ENCODE peak calls at places on chromosomes 12 and 14, in seven cellular contexts. J, Y, L, W, I, P and Q are unnamed samples.

GRCh38 chr14:64444140-64444539 is 21.2 kb upstream of the AKAP5 start:
- DNase-seq in J (no peak), Y (no peak), L (no peak), W (no peak), I (no peak), P (no peak), Q (no peak)

GRCh38 chr12:50017653-50018052 is 7.6 kb downstream of the RACGAP1 start:
- DNase-seq in J (no peak), Y (no peak), L (no peak), W (no peak), I (no peak), P (no peak), Q (no peak)

GRCh38 chr14:98177551-98177950 is 1094.4 kb downstream of the BCL11B start:
- DNase-seq in J (no peak), Y (no peak), L (no peak), W (no peak), I (no peak), P (no peak), Q (no peak)

GRCh38 chr14:52076334-52076733 is 7.5 kb upstream of the NID2 start:
- DNase-seq in J (no peak), Y (no peak), L (no peak), W (no peak), I (no peak), P (no peak), Q (no peak)

GRCh38 chr12:127342861-127343260 is 924.1 kb upstream of the TMEM132C start:
- DNase-seq in J (no peak), Y (no peak), L (no peak), W (no peak), I (no peak), P (no peak), Q (no peak)

GRCh38 chr14:97415907-97416306 is 618.7 kb downstream of the VRK1 start:
- DNase-seq in J (no peak), Y (no peak), L (no peak), W (no peak), I (no peak), P (no peak), Q (no peak)

GRCh38 chr12:6231359-6232268 is 31.4 kb downstream of the CD9 start:
- DNase-seq in J (no peak), Y (no peak), L (no peak), W (no peak), I (no peak), P (no peak), Q (no peak)

GRCh38 chr14:101539929-101540328 is 21.4 kb upstream of the DIO3 start:
- DNase-seq in J (no peak), Y (no peak), L (no peak), W (no peak), I (no peak), P (no peak), Q (no peak)

GRCh38 chr12:34599530-34600513 is 577.5 kb downstream of the ALG10 start:
- DNase-seq in J (no peak), Y (peak; percentile 32), L (no peak), W (no peak), I (no peak), P (peak; percentile 1), Q (no peak)

GRCh38 chr14:96863327-96863985 is 66.3 kb downstream of the VRK1 start:
- DNase-seq in J (no peak), Y (no peak), L (no peak), W (no peak), I (no peak), P (no peak), Q (no peak)

GRCh38 chr14:35814371-35815005 is 5.4 kb upstream of the RALGAPA1 start:
- DNase-seq in J (peak; percentile 68), Y (no peak), L (peak; percentile 77), W (peak; percentile 67), I (peak; percentile 63), P (peak; percentile 29), Q (no peak)

GRCh38 chr14:36424478-36425102 is 95.4 kb downstream of the NKX2-1 start:
- DNase-seq in J (no peak), Y (no peak), L (no peak), W (no peak), I (no peak), P (no peak), Q (no peak)

GRCh38 chr12:31931796-31932715 is 27.2 kb upstream of the RESF1 start:
- DNase-seq in J (no peak), Y (no peak), L (no peak), W (no peak), I (peak; percentile 29), P (no peak), Q (no peak)

GRCh38 chr14:88098128-88098527 is 93.2 kb downstream of the GPR65 start:
- DNase-seq in J (no peak), Y (no peak), L (no peak), W (no peak), I (no peak), P (no peak), Q (no peak)

GRCh38 chr14:58918066-58918465 is 270.4 kb upstream of the DAAM1 start:
- DNase-seq in J (no peak), Y (no peak), L (no peak), W (no peak), I (peak; percentile 10), P (no peak), Q (no peak)

GRCh38 chr14:70640938-70641547 is 673 bp upstream of the TTC9 start:
- DNase-seq in J (no peak), Y (peak; percentile 72), L (peak; percentile 61), W (peak; percentile 63), I (peak; percentile 47), P (no peak), Q (no peak)

GRCh38 chr14:39320318-39320717 is 86.6 kb downstream of the MIA2 start:
- DNase-seq in J (no peak), Y (no peak), L (no peak), W (no peak), I (no peak), P (no peak), Q (no peak)

GRCh38 chr12:47808049-47808448 is 11.7 kb downstream of the HDAC7 start:
- DNase-seq in J (no peak), Y (peak; percentile 83), L (peak; percentile 79), W (no peak), I (no peak), P (peak; percentile 40), Q (peak; percentile 66)

GRCh38 chr14:80847093-80847492 is 94.4 kb downstream of the CEP128 start:
- DNase-seq in J (no peak), Y (no peak), L (no peak), W (no peak), I (no peak), P (no peak), Q (no peak)

GRCh38 chr14:80844872-80845271 is 96.7 kb downstream of the CEP128 start:
- DNase-seq in J (no peak), Y (no peak), L (no peak), W (no peak), I (no peak), P (no peak), Q (no peak)

GRCh38 chr14:80845877-80846276 is 95.7 kb downstream of the CEP128 start:
- DNase-seq in J (no peak), Y (no peak), L (no peak), W (no peak), I (no peak), P (no peak), Q (no peak)

DNA sequence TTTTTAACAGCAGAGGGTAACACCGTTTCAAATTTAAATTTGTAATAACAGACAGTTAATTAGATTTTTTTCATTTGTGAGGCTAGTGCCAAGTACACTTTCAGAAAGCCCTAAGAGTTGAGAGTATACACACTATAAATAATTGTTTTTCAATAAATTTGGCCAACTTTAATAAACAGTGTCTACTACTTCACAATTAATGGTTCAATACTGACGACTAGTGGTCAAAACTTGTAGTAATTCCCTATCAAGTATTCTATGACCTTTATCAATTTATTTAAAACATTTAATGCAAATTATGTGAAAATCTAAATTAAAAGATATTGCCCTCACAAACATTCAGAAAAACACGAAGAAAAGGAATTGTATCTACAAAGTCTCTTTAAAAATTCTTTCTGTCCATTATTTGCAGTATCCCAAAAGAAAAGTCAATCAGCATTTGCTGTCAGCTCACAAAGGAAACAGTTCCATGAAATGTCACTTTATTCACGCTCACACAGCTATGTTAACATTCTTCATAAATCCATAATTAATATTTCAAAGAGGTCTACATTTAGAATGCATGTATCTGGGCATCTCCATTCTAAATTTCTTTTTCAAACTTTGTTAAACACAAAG is 91.2 kb downstream of the CEP128 start:
- DNase-seq in J (no peak), Y (no peak), L (no peak), W (no peak), I (peak; percentile 52), P (peak; percentile 8), Q (no peak)
- TF ChIP-seq CTCF in J (peak; percentile 35), Y (no peak), L (peak; percentile 60), W (peak; percentile 55), I (peak; percentile 88), P (peak; percentile 29), Q (peak; percentile 14)

DNA sequence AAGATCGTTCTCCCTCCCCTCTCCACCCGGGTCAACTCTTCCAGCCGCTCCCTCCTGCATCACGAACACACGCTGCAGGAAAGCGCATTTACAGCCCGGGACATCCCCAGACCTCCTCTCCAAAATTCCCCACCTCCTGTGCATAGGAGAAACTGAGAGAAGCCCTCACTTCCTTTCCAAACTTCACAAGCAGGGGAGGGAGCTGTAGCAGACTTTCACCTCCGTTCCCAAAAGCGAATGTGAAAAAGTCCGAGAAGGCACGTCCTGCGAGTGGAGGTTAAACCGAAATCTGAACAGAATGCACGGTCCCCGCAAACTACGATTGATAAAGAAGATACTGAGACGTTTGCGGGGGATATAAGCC is 467 bp downstream of the BCAT1 start:
- DNase-seq in J (no peak), Y (no peak), L (no peak), W (no peak), I (peak; percentile 22), P (peak; percentile 33), Q (no peak)
- TF ChIP-seq EP300 in J (no peak), Y (no peak), L (no peak), W (no peak), I (no peak), P (no peak), Q (no peak)

DNA sequence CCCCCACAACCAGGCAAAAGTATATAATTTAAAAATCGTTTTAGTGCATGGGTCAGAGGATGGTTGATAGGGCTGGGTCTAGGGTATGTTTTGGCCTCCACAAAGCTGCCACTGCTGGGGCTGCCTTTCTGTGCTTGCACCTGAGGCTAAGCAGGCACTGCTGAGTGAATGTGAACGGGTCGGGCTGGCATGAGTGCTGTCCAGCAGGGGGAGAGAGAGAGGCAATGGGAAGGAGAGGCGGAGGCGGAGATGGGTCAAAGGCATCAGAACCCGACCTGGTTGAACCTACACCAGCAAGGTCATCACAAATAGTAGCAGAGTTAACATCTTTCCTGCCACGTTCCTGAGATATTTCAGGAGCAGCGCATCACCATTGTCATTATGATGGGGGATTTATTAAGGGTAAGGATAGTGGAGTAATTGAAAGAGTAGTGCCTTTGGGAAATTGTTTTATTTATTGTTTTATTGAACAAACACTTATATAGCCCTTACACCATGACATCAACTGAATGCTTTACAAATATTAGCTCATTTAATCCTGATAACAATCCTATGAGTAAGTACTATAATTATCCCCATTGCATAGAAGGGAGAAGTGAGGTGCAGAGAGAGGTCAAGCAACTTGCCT is 5.8 kb upstream of the NRXN3 start:
- DNase-seq in J (no peak), Y (no peak), L (peak; percentile 31), W (peak; percentile 47), I (peak; percentile 48), P (peak; percentile 45), Q (no peak)
- TF ChIP-seq CTCF in J (no peak), Y (no peak), L (peak; percentile 39), W (peak; percentile 47), I (peak; percentile 49), P (peak; percentile 67), Q (no peak)

DNA sequence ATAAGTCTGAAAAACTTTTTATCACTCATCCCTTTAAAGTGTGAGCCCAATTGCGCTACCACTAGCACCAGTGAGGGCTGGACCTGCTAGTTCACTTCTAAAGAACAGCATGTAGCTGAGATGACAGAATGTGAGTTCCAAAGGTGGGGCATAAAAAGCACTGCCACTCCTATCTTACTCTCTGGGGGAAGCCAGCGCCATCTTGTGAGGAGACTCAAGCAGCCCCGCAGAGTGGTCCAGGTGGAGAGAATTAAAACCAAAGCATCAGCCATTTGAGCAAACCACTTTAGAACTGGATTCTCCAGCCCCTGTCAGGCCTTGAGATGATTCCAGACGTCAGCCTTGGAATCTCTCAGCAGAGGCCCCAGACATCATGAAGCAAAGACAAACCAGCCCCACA is 39.9 kb downstream of the TMEM132D start:
- DNase-seq in J (no peak), Y (no peak), L (no peak), W (no peak), I (no peak), P (no peak), Q (no peak)
- TF ChIP-seq EP300 in J (no peak), Y (no peak), L (no peak), W (no peak), I (no peak), P (no peak), Q (no peak)